ENCODE peak calls at places on chromosome 6, in four cellular contexts. B, K, P and X are unnamed samples.
A peak's percentile ranks its signal among the peaks of the same experiment; 100 is the strongest.

GRCh38 chr6:13698715-13699114 is 12.9 kb downstream of the RANBP9 start:
- DNase-seq in K (no peak), P (no peak), B (no peak), X (no peak)

GRCh38 chr6:170283212-170284081 is 7.4 kb downstream of the DLL1 start:
- DNase-seq in K (peak; percentile 76), B (no peak), P (no peak), X (no peak)

GRCh38 chr6:167588920-167589614 is 237.6 kb upstream of the AFDN start:
- DNase-seq in B (no peak), K (no peak), P (no peak), X (no peak)

GRCh38 chr6:151412905-151413304 is 21.5 kb upstream of the ZBTB2 start:
- DNase-seq in B (no peak), K (no peak), P (no peak), X (no peak)

GRCh38 chr6:1468126-1468525 is 78.8 kb downstream of the FOXF2 start:
- DNase-seq in P (peak; percentile 26), K (no peak), B (no peak), X (no peak)

GRCh38 chr6:134402372-134402984 is 84.6 kb upstream of the SGK1 start:
- DNase-seq in P (no peak), B (no peak), K (no peak), X (no peak)

GRCh38 chr6:39421383-39422225 is 99.1 kb upstream of the KCNK16 start:
- DNase-seq in B (no peak), P (no peak), K (no peak), X (no peak)

GRCh38 chr6:131062245-131063027 is 609 bp downstream of the EPB41L2 start:
- DNase-seq in P (peak; percentile 22), K (no peak), B (peak; percentile 40), X (no peak)

GRCh38 chr6:135212020-135212806 is 31.1 kb downstream of the MYB start:
- DNase-seq in B (no peak), P (no peak), K (no peak), X (no peak)

GRCh38 chr6:111683749-111684267 is 78.1 kb upstream of the TRAF3IP2 start:
- DNase-seq in P (no peak), B (no peak), K (no peak), X (no peak)

GRCh38 chr6:93916716-93917115 is 497.4 kb upstream of the EPHA7 start:
- DNase-seq in P (no peak), B (no peak), K (no peak), X (no peak)

GRCh38 chr6:43803055-43803782 is 33.2 kb downstream of the VEGFA start:
- DNase-seq in B (no peak), K (no peak), P (no peak), X (no peak)

GRCh38 chr6:131400054-131400781 is 172.8 kb upstream of the ARG1 start:
- DNase-seq in P (no peak), B (no peak), K (no peak), X (no peak)

GRCh38 chr6:157823001-157823522 is at the start of gene SNX9:
- DNase-seq in P (peak; percentile 76), B (peak; percentile 70), K (peak; percentile 93), X (no peak)

GRCh38 chr6:144581807-144582537 is 296.8 kb downstream of the UTRN start:
- DNase-seq in P (peak; percentile 13), B (no peak), K (no peak), X (no peak)

GRCh38 chr6:75437451-75438185 is 56.0 kb downstream of the FILIP1 start:
- DNase-seq in P (no peak), B (no peak), K (no peak), X (no peak)

GRCh38 chr6:147207851-147208754 is 3.9 kb downstream of the STXBP5 start:
- DNase-seq in B (no peak), P (no peak), K (no peak), X (no peak)

GRCh38 chr6:151695181-151695580 is 112.3 kb upstream of the ESR1 start:
- DNase-seq in K (no peak), P (no peak), B (no peak), X (no peak)

GRCh38 chr6:144158133-144158532 is 7.8 kb downstream of the STX11 start:
- DNase-seq in P (no peak), K (no peak), B (no peak), X (no peak)

GRCh38 chr6:167103041-167103816 is 19.7 kb upstream of the CCR6 start:
- DNase-seq in P (no peak), B (no peak), K (peak; percentile 85), X (no peak)

GRCh38 chr6:54244430-54244829 is 63.8 kb upstream of the TINAG start:
- DNase-seq in K (no peak), B (no peak), P (no peak), X (no peak)

GRCh38 chr6:107822154-107823046 is 1.7 kb downstream of the SCML4 start:
- DNase-seq in K (no peak), P (no peak), B (no peak), X (no peak)

GRCh38 chr6:107866606-107867301 is 42.6 kb upstream of the SCML4 start:
- DNase-seq in B (no peak), K (no peak), P (no peak), X (no peak)

GRCh38 chr6:156262014-156262413 is 515.2 kb upstream of the ARID1B start:
- DNase-seq in P (no peak), K (no peak), B (no peak), X (no peak)

GRCh38 chr6:65984089-65984488 is 277.1 kb upstream of the EYS start:
- DNase-seq in P (no peak), B (no peak), K (no peak), X (no peak)

GRCh38 chr6:143279385-143279784 is 171.1 kb downstream of the ADAT2 start:
- DNase-seq in B (no peak), K (no peak), P (peak; percentile 41), X (no peak)

GRCh38 chr6:74249658-74250057 is 553.7 kb downstream of the CD109 start:
- DNase-seq in B (no peak), K (no peak), P (no peak), X (no peak)

GRCh38 chr6:134614606-134615485 is 296.9 kb upstream of the SGK1 start:
- DNase-seq in K (no peak), B (no peak), P (no peak), X (no peak)

GRCh38 chr6:39287601-39288000 is 26.6 kb downstream of the KCNK17 start:
- DNase-seq in K (no peak), B (no peak), P (no peak), X (no peak)

GRCh38 chr6:49541210-49541724 is 9.2 kb upstream of the C6orf141 start:
- DNase-seq in P (no peak), B (no peak), K (no peak), X (no peak)

GRCh38 chr6:116925088-116925794 is 48.2 kb downstream of the RFX6 start:
- DNase-seq in K (no peak), B (no peak), P (no peak), X (no peak)

GRCh38 chr6:169800116-169800667 is 48.8 kb downstream of the ERMARD start:
- DNase-seq in K (peak; percentile 32), B (no peak), P (no peak), X (no peak)

GRCh38 chr6:167678102-167679101 is 148.3 kb upstream of the AFDN start:
- DNase-seq in K (no peak), B (no peak), P (peak; percentile 79), X (no peak)

GRCh38 chr6:77123527-77123926 is 339.8 kb downstream of the HTR1B start:
- DNase-seq in P (no peak), K (no peak), B (no peak), X (no peak)

DNA sequence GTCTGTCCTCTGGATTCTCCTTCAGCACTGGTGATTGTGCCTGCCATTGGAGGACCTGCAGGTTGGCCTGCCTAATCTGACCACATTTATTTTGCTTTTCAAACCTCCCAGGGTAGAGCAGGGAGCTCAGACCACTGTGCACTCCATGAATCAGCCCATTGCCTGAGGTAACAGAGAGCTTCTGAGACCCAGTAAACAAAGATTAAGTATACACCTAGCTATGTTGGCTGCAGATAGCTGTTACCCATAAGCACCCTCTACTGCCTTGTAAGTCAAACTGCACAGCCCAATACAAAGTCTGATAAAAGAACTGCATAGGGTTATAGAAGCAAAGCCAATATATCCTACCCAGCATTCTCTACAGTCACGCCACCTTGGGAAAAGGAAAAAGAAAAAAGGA is 338.7 kb downstream of the HTR1B start:
- DNase-seq in P (no peak), K (no peak), B (no peak), X (no peak)
- TF ChIP-seq CTCF in P (no peak), K (no peak), B (no peak), X (no peak)

GRCh38 chr6:160030103-160030502 is 61.2 kb downstream of the IGF2R start:
- DNase-seq in P (no peak), B (no peak), K (no peak), X (no peak)
- TF ChIP-seq CTCF in P (no peak), B (no peak), K (no peak), X (no peak)

GRCh38 chr6:149628865-149629544 is 19.5 kb downstream of the KATNA1 start:
- DNase-seq in B (no peak), P (no peak), K (no peak), X (no peak)
- TF ChIP-seq CTCF in B (no peak), P (no peak), K (no peak), X (no peak)

DNA sequence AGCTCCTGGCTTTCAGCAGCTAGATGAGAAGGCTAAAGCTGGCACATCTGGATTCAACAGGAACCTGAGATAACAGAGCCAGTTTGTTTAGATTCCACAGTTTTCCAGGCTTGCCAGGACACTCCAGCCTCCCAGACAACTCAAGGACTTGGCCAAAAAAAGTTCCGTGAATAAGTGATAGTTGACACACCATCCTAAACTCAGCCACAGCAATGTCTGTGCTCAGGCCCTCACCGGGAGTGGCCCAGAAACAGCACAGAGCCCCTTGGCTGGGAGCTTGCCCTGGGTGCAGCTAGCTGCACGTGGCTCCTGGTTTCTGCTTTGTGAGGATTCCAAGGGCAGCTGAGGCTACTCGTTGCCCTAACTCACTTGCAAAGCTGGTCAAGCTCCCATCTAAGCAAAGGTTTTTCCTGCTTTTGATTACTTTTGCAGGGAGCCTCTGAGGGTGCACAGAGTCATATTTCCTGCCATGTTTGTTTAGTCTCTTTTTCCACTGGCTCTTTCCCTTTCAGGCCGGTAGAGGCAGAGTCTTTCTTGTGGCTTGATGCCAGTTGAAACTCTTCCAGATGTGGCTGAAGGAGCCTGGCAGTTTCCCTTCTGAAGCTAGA is 118.3 kb upstream of the ECI2 start:
- DNase-seq in P (no peak), K (no peak), B (no peak), X (no peak)
- TF ChIP-seq CTCF in P (no peak), K (no peak), B (no peak), X (no peak)